ENCODE peak calls at places on chromosomes 5 and 9, in five cellular contexts. Y, G, F, H and S are unnamed samples.

GRCh38 chr5:55672477-55672911 is 39.6 kb downstream of the SLC38A9 start:
- DNase-seq in Y (no peak), G (no peak), F (no peak), H (no peak), S (no peak)

GRCh38 chr5:157108961-157109360 is at the start of gene HAVCR2:
- DNase-seq in Y (no peak), G (no peak), F (no peak), H (peak; percentile 83), S (no peak)

GRCh38 chr9:128787583-128788156 is 617 bp downstream of the TBC1D13 start:
- DNase-seq in Y (no peak), G (no peak), F (no peak), H (no peak), S (no peak)

GRCh38 chr5:78500028-78500427 is 139.6 kb downstream of the SCAMP1 start:
- DNase-seq in Y (no peak), G (no peak), F (no peak), H (no peak), S (no peak)

GRCh38 chr9:304106-304505 is 89.4 kb downstream of the DOCK8 start:
- DNase-seq in Y (no peak), G (no peak), F (no peak), H (no peak), S (peak; percentile 19)

GRCh38 chr5:38994329-38994927 is 79.8 kb downstream of the RICTOR start:
- DNase-seq in Y (peak; percentile 4), G (peak; percentile 64), F (peak; percentile 54), H (no peak), S (no peak)

GRCh38 chr9:133238851-133239532 is 29.9 kb upstream of the OBP2B start:
- DNase-seq in Y (peak; percentile 88), G (peak; percentile 56), F (peak; percentile 70), H (no peak), S (peak; percentile 89)

GRCh38 chr9:23728736-23729135 is 97.3 kb downstream of the ELAVL2 start:
- DNase-seq in Y (no peak), G (no peak), F (no peak), H (no peak), S (no peak)

GRCh38 chr5:32586251-32586642 is 890 bp downstream of the SUB1 start:
- DNase-seq in Y (no peak), G (no peak), F (no peak), H (peak; percentile 64), S (no peak)

GRCh38 chr5:8102714-8103113 is 233.8 kb downstream of the MTRR start:
- DNase-seq in Y (no peak), G (no peak), F (no peak), H (no peak), S (no peak)

GRCh38 chr9:130186839-130187522 is 14.8 kb downstream of the NCS1 start:
- DNase-seq in Y (peak; percentile 71), G (peak; percentile 59), F (peak; percentile 69), H (no peak), S (peak; percentile 88)

GRCh38 chr9:112380102-112380581 is at the start of gene HSDL2:
- DNase-seq in Y (no peak), G (no peak), F (no peak), H (no peak), S (no peak)

GRCh38 chr5:174750720-174751119 is 26.3 kb downstream of the MSX2 start:
- DNase-seq in Y (no peak), G (no peak), F (no peak), H (no peak), S (no peak)

GRCh38 chr9:106862115-106862945 is 636 bp upstream of the ZNF462 start:
- DNase-seq in Y (no peak), G (no peak), F (peak; percentile 73), H (no peak), S (no peak)

GRCh38 chr5:141881886-141882285 is 3.7 kb upstream of the PCDH1 start:
- DNase-seq in Y (no peak), G (no peak), F (peak; percentile 31), H (no peak), S (no peak)

GRCh38 chr5:178595145-178595544 is 5.0 kb upstream of the COL23A1 start:
- DNase-seq in Y (no peak), G (no peak), F (no peak), H (no peak), S (no peak)

GRCh38 chr5:129419292-129419691 is 40.8 kb upstream of the ADAMTS19 start:
- DNase-seq in Y (no peak), G (no peak), F (no peak), H (no peak), S (no peak)

GRCh38 chr9:134891016-134891589 is 10.5 kb downstream of the FCN2 start:
- DNase-seq in Y (no peak), G (no peak), F (no peak), H (no peak), S (no peak)

GRCh38 chr5:135623186-135623715 is 44.5 kb upstream of the CXCL14 start:
- DNase-seq in Y (no peak), G (no peak), F (no peak), H (no peak), S (no peak)

GRCh38 chr5:61570767-61571166 is 238.7 kb downstream of the ZSWIM6 start:
- DNase-seq in Y (no peak), G (no peak), F (no peak), H (no peak), S (no peak)

GRCh38 chr9:34454571-34455065 is 3.8 kb downstream of the FAM219A start:
- DNase-seq in Y (peak; percentile 39), G (no peak), F (peak; percentile 34), H (no peak), S (no peak)

GRCh38 chr5:120207139-120207538 is 257.0 kb upstream of the PRR16 start:
- DNase-seq in Y (no peak), G (no peak), F (no peak), H (no peak), S (no peak)

GRCh38 chr9:92807031-92807756 is 42.6 kb upstream of the BICD2 start:
- DNase-seq in Y (no peak), G (no peak), F (peak; percentile 44), H (no peak), S (no peak)

GRCh38 chr5:132503244-132503643 is 12.7 kb upstream of the IRF1 start:
- DNase-seq in Y (no peak), G (no peak), F (no peak), H (no peak), S (no peak)

GRCh38 chr5:174734571-174735497 is 10.5 kb downstream of the MSX2 start:
- DNase-seq in Y (no peak), G (no peak), F (peak; percentile 64), H (no peak), S (no peak)

GRCh38 chr9:127140842-127141675 is 18.6 kb upstream of the ANGPTL2 start:
- DNase-seq in Y (no peak), G (no peak), F (no peak), H (no peak), S (no peak)

GRCh38 chr9:37908283-37908682 is 4.4 kb upstream of the SLC25A51 start:
- DNase-seq in Y (no peak), G (no peak), F (no peak), H (no peak), S (no peak)

GRCh38 chr5:150513375-150514309 is 5.7 kb downstream of the NDST1 start:
- DNase-seq in Y (no peak), G (no peak), F (peak; percentile 68), H (no peak), S (peak; percentile 67)

GRCh38 chr5:102762095-102762534 is 7.0 kb downstream of the PAM start:
- DNase-seq in Y (no peak), G (no peak), F (no peak), H (no peak), S (no peak)

GRCh38 chr9:79763861-79764260 is 192.1 kb downstream of the TLE4 start:
- DNase-seq in Y (no peak), G (no peak), F (no peak), H (no peak), S (no peak)

GRCh38 chr9:97809666-97810344 is 43.2 kb upstream of the FOXE1 start:
- DNase-seq in Y (no peak), G (no peak), F (no peak), H (no peak), S (no peak)

GRCh38 chr9:97806721-97807120 is 46.3 kb upstream of the FOXE1 start:
- DNase-seq in Y (no peak), G (no peak), F (no peak), H (no peak), S (no peak)

GRCh38 chr9:97807681-97808080 is 45.3 kb upstream of the FOXE1 start:
- DNase-seq in Y (no peak), G (no peak), F (no peak), H (no peak), S (no peak)

GRCh38 chr9:97808415-97808814 is 44.6 kb upstream of the FOXE1 start:
- DNase-seq in Y (no peak), G (no peak), F (no peak), H (no peak), S (no peak)

DNA sequence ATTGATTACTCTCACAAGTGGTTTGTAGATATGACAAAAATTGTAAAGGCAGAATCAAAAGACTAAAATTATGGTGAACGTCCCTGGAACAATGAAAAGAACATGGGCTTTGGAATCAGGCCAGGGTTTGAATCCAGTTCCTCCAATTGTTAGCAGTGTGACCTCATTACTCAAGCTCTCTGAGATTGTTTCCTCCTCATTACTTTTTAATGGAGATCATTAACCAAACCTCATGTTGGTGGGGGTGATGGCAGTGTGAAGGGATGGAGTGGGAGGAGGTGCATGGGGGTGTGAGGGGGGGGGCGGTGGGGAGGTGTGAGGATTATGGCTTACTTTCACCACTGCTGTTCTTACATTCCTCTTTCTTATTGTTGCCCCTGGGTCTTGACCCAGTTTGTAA is 44.1 kb upstream of the FOXE1 start:
- DNase-seq in Y (no peak), G (no peak), F (no peak), H (no peak), S (no peak)
- TF ChIP-seq JUND in Y (no peak), G (no peak), F (no peak), H (no peak), S (no peak)

GRCh38 chr9:137454506-137455360 is 4.4 kb downstream of the NSMF start:
- DNase-seq in Y (no peak), G (peak; percentile 84), F (peak; percentile 75), H (no peak), S (no peak)
- TF ChIP-seq JUND in Y (no peak), G (peak; percentile 74), F (no peak), H (no peak), S (no peak)

DNA sequence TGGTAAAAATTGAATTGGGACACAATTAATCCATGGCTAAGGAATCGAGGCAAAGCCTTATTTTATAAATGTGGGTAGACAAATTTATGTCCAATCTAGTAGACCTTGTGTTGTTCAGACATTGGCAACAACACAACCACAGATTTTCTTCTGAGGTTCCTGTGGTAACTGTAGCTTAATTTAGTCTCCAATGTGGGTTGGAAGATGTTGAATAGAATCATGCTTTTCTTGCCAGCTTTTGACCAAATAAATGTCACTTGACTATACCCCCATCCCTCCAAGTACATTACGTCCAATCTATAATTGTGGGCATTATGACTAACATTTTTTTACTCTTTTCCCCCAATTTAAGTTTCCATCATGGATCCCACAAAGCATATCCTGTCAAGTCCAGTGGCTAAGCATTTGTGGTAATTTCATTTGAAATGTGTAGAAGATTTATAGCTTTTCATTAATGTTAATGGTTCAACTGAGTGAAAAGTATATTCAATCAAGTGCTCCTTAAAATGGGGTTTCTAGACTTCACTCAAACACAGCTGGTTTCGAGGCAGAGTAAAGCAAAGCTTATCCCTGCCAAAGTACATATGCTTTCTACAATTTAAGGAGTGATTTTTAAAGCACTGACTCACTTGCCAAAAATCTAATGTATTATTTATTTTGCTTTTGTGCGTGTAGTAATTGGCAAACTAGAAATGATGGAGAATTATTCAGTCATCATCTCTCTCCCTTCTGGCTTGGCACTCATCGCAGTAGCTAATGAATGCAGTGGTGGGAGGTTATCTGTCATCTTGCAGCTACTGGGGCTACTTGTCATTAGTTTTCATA is 141.8 kb downstream of the FAM174A start:
- DNase-seq in Y (no peak), G (no peak), F (no peak), H (no peak), S (no peak)
- TF ChIP-seq JUND in Y (no peak), G (no peak), F (peak; percentile 18), H (no peak), S (no peak)

GRCh38 chr5:52328220-52328619 is 459.5 kb upstream of the ITGA1 start:
- DNase-seq in Y (no peak), G (no peak), F (no peak), H (no peak), S (no peak)
- TF ChIP-seq JUND in Y (no peak), G (no peak), F (no peak), H (no peak), S (no peak)